ENCODE peak calls at places on chromosomes 16 and 17, in four cellular contexts. S, N, F and O are unnamed samples.

GRCh38 chr17:12403881-12404398 is 261.8 kb upstream of the MYOCD start:
- DNase-seq in F (no peak), S (no peak), N (no peak), O (no peak)

GRCh38 chr17:67594115-67594878 is 123.4 kb upstream of the NOL11 start:
- DNase-seq in S (no peak), F (no peak), N (no peak), O (no peak)

GRCh38 chr16:16124438-16124837 is 98.9 kb downstream of the ABCC6 start:
- DNase-seq in F (no peak), S (no peak), N (no peak), O (no peak)

GRCh38 chr17:14922421-14922820 is 342.7 kb downstream of the PMP22 start:
- DNase-seq in S (no peak), F (no peak), N (no peak), O (no peak)

GRCh38 chr16:29192329-29193247 is 207.7 kb downstream of the LAT start:
- DNase-seq in F (peak), N (no peak), S (no peak), O (no peak)

GRCh38 chr17:42655528-42655927 is 3.6 kb upstream of the TUBG2 start:
- DNase-seq in N (no peak), F (no peak), S (no peak), O (peak)

GRCh38 chr17:1584167-1584566 is 21.6 kb upstream of the PITPNA start:
- DNase-seq in S (no peak), F (no peak), N (no peak), O (no peak)

GRCh38 chr16:75461575-75461974 is 2.9 kb downstream of the TMEM170A start:
- DNase-seq in F (no peak), N (no peak), S (no peak), O (no peak)

GRCh38 chr16:81530296-81530721 is 85.7 kb downstream of the CMIP start:
- DNase-seq in F (no peak), S (no peak), N (no peak), O (no peak)

GRCh38 chr16:56423584-56424403 is 1.6 kb downstream of the AMFR start:
- DNase-seq in F (no peak), S (peak), N (no peak), O (no peak)

GRCh38 chr17:11943759-11944347 is 53.4 kb downstream of the ZNF18 start:
- DNase-seq in F (no peak), S (no peak), N (no peak), O (no peak)

GRCh38 chr16:15650698-15651161 is 685 bp downstream of the NDE1 start:
- DNase-seq in N (no peak), F (peak), S (peak), O (peak)

GRCh38 chr17:39935896-39936295 is 8.4 kb downstream of the LRRC3C start:
- DNase-seq in F (no peak), N (no peak), S (no peak), O (peak)

GRCh38 chr17:79811036-79811887 is 14.4 kb upstream of the CBX8 start:
- DNase-seq in N (no peak), F (peak), S (no peak), O (no peak)

DNA sequence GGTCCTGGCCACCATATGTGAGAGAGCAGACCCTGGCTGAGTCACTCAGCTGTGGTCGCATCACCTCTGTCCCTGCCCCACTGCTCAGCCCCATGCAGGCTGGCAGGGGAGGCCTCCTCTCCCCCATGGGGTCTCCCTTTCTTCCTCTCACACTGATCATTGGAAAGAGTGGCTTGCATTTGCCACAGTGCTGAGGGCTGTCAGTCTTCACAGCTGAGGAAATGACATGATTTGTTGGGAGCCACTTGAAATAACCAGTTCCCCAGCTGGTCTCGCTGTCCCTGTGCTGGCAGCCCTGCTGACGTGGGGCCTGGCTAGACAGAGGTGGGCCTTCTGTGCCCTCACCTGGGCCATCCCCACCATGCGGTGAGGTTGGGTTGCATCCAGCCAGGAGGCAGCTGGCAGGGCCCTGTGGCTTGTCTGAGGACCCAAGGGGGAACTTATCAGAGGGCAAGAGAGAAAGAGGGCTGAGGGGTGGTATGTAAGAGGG is 30.1 kb upstream of the MED9 start:
- DNase-seq in S (peak), F (no peak), N (no peak), O (no peak)
- H4K5ac ChIP-seq in S (no peak), F (no peak), N (no peak), O (no peak)

GRCh38 chr17:72426321-72426720 is 305.5 kb downstream of the SOX9 start:
- DNase-seq in N (no peak), F (no peak), S (no peak), O (no peak)
- H3K27ac ChIP-seq in N (no peak), F (no peak), S (no peak), O (no peak)

GRCh38 chr16:65289022-65289421 is 167.2 kb upstream of the CDH11 start:
- DNase-seq in N (no peak), F (no peak), S (no peak), O (no peak)

GRCh38 chr16:65283238-65283651 is 161.4 kb upstream of the CDH11 start:
- DNase-seq in S (peak), N (no peak), F (no peak), O (peak)

GRCh38 chr16:65287307-65287706 is 165.4 kb upstream of the CDH11 start:
- DNase-seq in S (peak), F (no peak), N (no peak), O (no peak)

GRCh38 chr16:65284583-65284982 is 162.7 kb upstream of the CDH11 start:
- DNase-seq in F (no peak), S (no peak), N (no peak), O (peak)

GRCh38 chr16:65285128-65286120 is 163.6 kb upstream of the CDH11 start:
- DNase-seq in F (no peak), N (no peak), S (no peak), O (peak)
- H4K5ac ChIP-seq in F (no peak), N (no peak), S (no peak), O (no peak)

DNA sequence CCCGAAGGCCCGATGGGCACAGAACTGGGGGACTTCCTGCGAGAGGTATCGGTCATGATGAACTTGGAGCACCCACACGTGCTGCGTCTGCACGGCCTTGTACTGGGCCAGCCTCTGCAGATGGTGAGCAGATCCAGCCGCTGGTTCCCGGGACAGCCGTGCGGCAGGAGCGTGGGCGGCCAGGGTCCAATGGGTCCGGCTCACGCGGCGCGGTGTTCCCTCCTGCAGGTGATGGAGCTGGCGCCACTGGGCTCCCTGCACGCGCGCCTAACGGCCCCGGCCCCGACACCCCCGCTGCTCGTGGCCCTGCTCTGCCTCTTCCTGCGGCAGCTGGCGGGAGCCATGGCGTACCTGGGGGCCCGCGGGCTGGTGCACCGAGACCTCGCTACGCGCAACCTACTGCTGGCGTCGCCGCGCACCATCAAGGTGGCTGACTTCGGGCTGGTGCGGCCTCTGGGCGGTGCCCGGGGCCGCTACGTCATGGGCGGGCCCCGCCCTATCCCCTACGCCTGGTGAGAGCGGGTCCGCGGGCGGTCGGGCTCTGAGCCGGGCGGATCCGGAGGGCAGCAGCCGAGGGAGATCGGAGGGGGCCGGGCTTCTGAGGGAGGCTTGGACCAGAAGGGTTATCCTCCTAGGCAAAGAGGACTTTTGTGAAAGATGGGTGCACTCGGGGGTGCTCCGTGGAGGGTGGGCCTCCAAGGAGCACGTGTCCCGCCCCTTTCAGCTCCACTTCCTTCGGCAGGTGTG is 3.0 kb downstream of the TNK1 start:
- DNase-seq in S (peak), N (no peak), F (peak), O (peak)
- H3K27ac ChIP-seq in S (no peak), N (no peak), F (no peak), O (no peak)